ENCODE peak calls at places on chromosomes 11 and 22, in five cellular contexts. Q is activated T-cell treated with anti-CD3 and anti-CD28 coated beads for 1 hour; R is bronchial epithelial cell; S is activated CD8-positive, alpha-beta memory T cell treated with anti-CD3 and anti-CD28 coated beads for 1 hour; A is COR-L47. P is an unnamed sample.

GRCh38 chr22:35899736-35900135 is 128.9 kb downstream of the RBFOX2 start:
- DNase-seq in Q (no peak), A (no peak), S (no peak), R (no peak), P (no peak)

GRCh38 chr22:48744967-48745841 is 1082.5 kb downstream of the BRD1 start:
- DNase-seq in R (no peak), Q (no peak), S (no peak), A (no peak), P (no peak)

GRCh38 chr11:9820260-9820659 is 156.4 kb downstream of the SWAP70 start:
- DNase-seq in S (no peak), R (peak), Q (no peak), A (no peak), P (no peak)

GRCh38 chr11:34639545-34639944 is 18.7 kb downstream of the EHF start:
- DNase-seq in R (no peak), Q (no peak), A (no peak), S (no peak), P (no peak)

GRCh38 chr11:72773291-72773690 is 20.6 kb downstream of the STARD10 start:
- DNase-seq in R (peak), A (no peak), Q (no peak), S (no peak), P (no peak)

GRCh38 chr22:37043828-37044538 is 7.6 kb upstream of the KCTD17 start:
- DNase-seq in A (peak), S (no peak), R (peak), Q (peak), P (no peak)

GRCh38 chr11:33168605-33169240 is 7.4 kb upstream of the CSTF3 start:
- DNase-seq in A (no peak), S (no peak), R (no peak), Q (no peak), P (no peak)

GRCh38 chr11:119567667-119568582 is 145.0 kb upstream of the THY1 start:
- DNase-seq in R (peak), Q (no peak), A (peak), S (no peak), P (no peak)

GRCh38 chr11:73323464-73323863 is 15.4 kb downstream of the ARHGEF17 start:
- DNase-seq in S (no peak), R (no peak), A (no peak), Q (no peak), P (no peak)

GRCh38 chr22:37435970-37436603 is 8.8 kb upstream of the ELFN2 start:
- DNase-seq in A (no peak), Q (no peak), S (no peak), R (no peak), P (no peak)

GRCh38 chr11:64722141-64723050 is 601 bp downstream of the NRXN2 start:
- DNase-seq in S (no peak), R (no peak), Q (no peak), A (no peak), P (no peak)

GRCh38 chr11:1994121-1994520 is 3.5 kb downstream of the H19 start:
- DNase-seq in S (no peak), R (no peak), A (no peak), Q (no peak), P (no peak)

GRCh38 chr22:46614070-46614931 is 5.9 kb upstream of the GRAMD4 start:
- DNase-seq in A (no peak), R (no peak), Q (peak), S (peak), P (no peak)

GRCh38 chr22:25970348-25970995 is 198.8 kb upstream of the SEZ6L start:
- DNase-seq in A (peak), Q (no peak), S (no peak), R (no peak), P (no peak)

GRCh38 chr11:10657308-10658271 is 36.0 kb downstream of the IRAG1 start:
- DNase-seq in Q (no peak), S (no peak), A (no peak), R (no peak), P (no peak)

GRCh38 chr11:18581825-18582224 is 6.7 kb downstream of the UEVLD start:
- DNase-seq in Q (no peak), R (peak), A (no peak), S (no peak), P (no peak)

GRCh38 chr11:79168530-79169110 is 272.2 kb downstream of the TENM4 start:
- DNase-seq in S (no peak), Q (no peak), A (no peak), R (peak), P (no peak)

GRCh38 chr22:23192133-23192532 is 11.8 kb downstream of the BCR start:
- DNase-seq in R (peak), S (no peak), A (peak), Q (no peak), P (no peak)

GRCh38 chr11:75403037-75403436 is 3.7 kb downstream of the RPS3 start:
- DNase-seq in Q (no peak), S (no peak), R (no peak), A (no peak), P (no peak)

GRCh38 chr11:121418625-121419114 is 33.4 kb upstream of the SORL1 start:
- DNase-seq in R (no peak), A (no peak), S (no peak), Q (no peak), P (no peak)

GRCh38 chr11:77092382-77092781 is 10.3 kb upstream of the OMP start:
- DNase-seq in Q (no peak), A (no peak), S (no peak), R (no peak), P (no peak)

GRCh38 chr11:8959546-8960166 is 4.6 kb downstream of the TMEM9B start:
- DNase-seq in Q (no peak), R (peak), A (peak), S (no peak), P (no peak)

GRCh38 chr22:39236321-39237275 is 8.2 kb downstream of the PDGFB start:
- DNase-seq in S (no peak), A (no peak), R (no peak), Q (no peak), P (no peak)

GRCh38 chr22:26606611-26607010 is 11.2 kb downstream of the CRYBB1 start:
- DNase-seq in S (no peak), Q (no peak), R (peak), A (no peak), P (no peak)

GRCh38 chr11:128884703-128885338 is 6.3 kb upstream of the KCNJ5 start:
- DNase-seq in A (peak), S (peak), Q (peak), R (peak), P (no peak)

GRCh38 chr22:17120281-17120680 is 879 bp downstream of the TMEM121B start:
- DNase-seq in S (peak), R (no peak), A (no peak), Q (peak), P (no peak)

GRCh38 chr11:23727821-23728220 is 769.0 kb upstream of the LUZP2 start:
- DNase-seq in A (no peak), R (peak), Q (no peak), S (no peak), P (no peak)

GRCh38 chr22:40510965-40511364 is 125.6 kb downstream of the MRTFA start:
- DNase-seq in R (no peak), Q (no peak), A (no peak), S (no peak), P (no peak)

GRCh38 chr11:69541501-69542313 is 60.2 kb downstream of the LINC01488 start:
- DNase-seq in Q (no peak), S (no peak), A (no peak), R (peak), P (no peak)

GRCh38 chr11:91397134-91397468 is 827.5 kb upstream of the FAT3 start:
- DNase-seq in R (no peak), Q (no peak), A (no peak), S (no peak), P (no peak)

GRCh38 chr11:13772223-13773046 is 104.0 kb downstream of the FAR1 start:
- DNase-seq in R (peak), A (peak), Q (no peak), S (no peak), P (no peak)

GRCh38 chr11:1925373-1926155 is 6.1 kb downstream of the TNNT3 start:
- DNase-seq in S (no peak), R (no peak), A (no peak), Q (no peak), P (no peak)

GRCh38 chr22:49765091-49765771 is 62.4 kb downstream of the BRD1 start:
- DNase-seq in S (no peak), R (no peak), A (no peak), Q (no peak), P (no peak)

GRCh38 chr11:26623076-26623666 is 51.1 kb upstream of the MUC15 start:
- DNase-seq in A (no peak), Q (no peak), S (no peak), R (peak), P (no peak)

GRCh38 chr11:110968348-110969062 is 256.3 kb upstream of the ARHGAP20 start:
- DNase-seq in A (no peak), S (no peak), R (no peak), Q (no peak), P (no peak)

GRCh38 chr11:64533501-64533900 is 57.5 kb upstream of the SLC22A12 start:
- DNase-seq in A (no peak), R (no peak), S (no peak), Q (no peak), P (no peak)

P was measured in cortex of kidney.